ENCODE peak calls at places on chromosomes 13 and 19, in five cellular contexts. E is K562, Y is GM12878, K is H1, O is HepG2. W is an unnamed sample.

GRCh38 chr19:407501-408440 is 1.2 kb downstream of the C2CD4C start:
- DNase-seq in K (no peak), E (no peak), O (no peak), Y (no peak), W (no peak)

GRCh38 chr13:46405457-46405856 is 18.4 kb upstream of the RUBCNL start:
- DNase-seq in O (no peak), E (peak), K (no peak), Y (no peak), W (no peak)

GRCh38 chr19:801030-801860 is 4.0 kb downstream of the PTBP1 start:
- DNase-seq in Y (no peak), K (no peak), O (no peak), E (no peak), W (peak)

GRCh38 chr13:24253520-24254150 is 55.7 kb upstream of the C1QTNF9 start:
- DNase-seq in K (no peak), Y (no peak), E (no peak), O (no peak), W (no peak)

GRCh38 chr13:88223958-88224357 is 552.8 kb downstream of the SLITRK5 start:
- DNase-seq in Y (no peak), E (no peak), O (no peak), K (no peak), W (no peak)

GRCh38 chr13:30872195-30872594 is 33.9 kb upstream of the MEDAG start:
- DNase-seq in E (no peak), Y (no peak), O (no peak), K (no peak), W (no peak)

GRCh38 chr13:107421951-107422350 is 793.4 kb downstream of the LIG4 start:
- DNase-seq in K (no peak), O (no peak), Y (no peak), E (no peak), W (no peak)

GRCh38 chr13:83065136-83065535 is 817.1 kb downstream of the SLITRK1 start:
- DNase-seq in K (no peak), O (no peak), Y (no peak), E (no peak), W (no peak)

GRCh38 chr13:24038405-24038804 is 122.1 kb upstream of the SPATA13 start:
- DNase-seq in K (no peak), O (no peak), E (no peak), Y (no peak), W (no peak)

GRCh38 chr13:29573190-29573589 is 22.3 kb downstream of the SLC7A1 start:
- DNase-seq in O (no peak), Y (no peak), K (no peak), E (no peak), W (no peak)

GRCh38 chr13:45989607-45990006 is 62.9 kb downstream of the ZC3H13 start:
- DNase-seq in K (no peak), Y (no peak), E (no peak), O (no peak), W (no peak)

GRCh38 chr19:1173160-1173844 is 766 bp downstream of the SBNO2 start:
- DNase-seq in K (no peak), E (peak), Y (no peak), O (no peak), W (no peak)

GRCh38 chr19:2474232-2475017 is 1.5 kb upstream of the GADD45B start:
- DNase-seq in Y (no peak), O (peak), E (peak), K (no peak), W (peak)

GRCh38 chr13:110238795-110239194 is 68.2 kb downstream of the COL4A1 start:
- DNase-seq in E (no peak), Y (no peak), K (no peak), O (no peak), W (no peak)

GRCh38 chr19:35811317-35812219 is 1.1 kb downstream of the PRODH2 start:
- DNase-seq in O (no peak), E (no peak), Y (no peak), K (no peak), W (no peak)

GRCh38 chr13:32381539-32381938 is 46.4 kb downstream of the N4BP2L1 start:
- DNase-seq in K (peak), O (peak), Y (no peak), E (peak), W (peak)

GRCh38 chr13:107650081-107650701 is 565.1 kb downstream of the LIG4 start:
- DNase-seq in E (peak), O (peak), K (peak), Y (no peak), W (peak)

GRCh38 chr19:16791942-16792341 is 37.3 kb upstream of the SIN3B start:
- DNase-seq in O (no peak), K (no peak), Y (no peak), E (no peak), W (no peak)

GRCh38 chr19:46461537-46461936 is 9.8 kb downstream of the PNMA8A start:
- DNase-seq in K (no peak), E (no peak), Y (no peak), O (no peak), W (no peak)

GRCh38 chr13:30725331-30726085 is 9.8 kb upstream of the ALOX5AP start:
- DNase-seq in Y (no peak), O (no peak), E (no peak), K (no peak), W (no peak)

GRCh38 chr13:93029536-93029935 is 197.1 kb upstream of the GPC6 start:
- DNase-seq in Y (no peak), O (no peak), E (no peak), K (no peak), W (no peak)

GRCh38 chr19:48461982-48462655 is 6.7 kb downstream of the KCNJ14 start:
- DNase-seq in K (peak), Y (no peak), O (no peak), E (peak), W (peak)

GRCh38 chr13:21478881-21479808 is 20.0 kb upstream of the ZDHHC20 start:
- DNase-seq in Y (no peak), E (peak), K (no peak), O (peak), W (peak)

GRCh38 chr13:82011355-82011754 is 1670.4 kb upstream of the SPRY2 start:
- DNase-seq in Y (no peak), E (no peak), K (no peak), O (no peak), W (peak)

GRCh38 chr13:51645154-51645650 is 60.9 kb downstream of the WDFY2 start:
- DNase-seq in Y (no peak), E (no peak), O (no peak), K (no peak), W (peak)

GRCh38 chr13:99335603-99336002 is 28.4 kb upstream of the GPR183 start:
- DNase-seq in K (no peak), Y (peak), E (no peak), O (no peak), W (peak)

GRCh38 chr13:76293751-76294150 is 592.5 kb downstream of the KCTD12 start:
- DNase-seq in Y (no peak), K (no peak), E (no peak), O (no peak), W (no peak)

GRCh38 chr13:36848228-36848982 is 29.4 kb downstream of the RFXAP start:
- DNase-seq in Y (no peak), K (no peak), E (peak), O (no peak), W (peak)

GRCh38 chr13:75637101-75637774 is 1.1 kb downstream of the LMO7 start:
- DNase-seq in Y (no peak), K (no peak), E (no peak), O (no peak), W (peak)

GRCh38 chr19:49463960-49464740 is 9.9 kb upstream of the FLT3LG start:
- DNase-seq in E (no peak), O (no peak), K (no peak), Y (no peak), W (no peak)

GRCh38 chr13:20477394-20477793 is 48.3 kb downstream of the CRYL1 start:
- DNase-seq in Y (no peak), O (no peak), E (no peak), K (no peak), W (no peak)

GRCh38 chr13:20473139-20473538 is 52.5 kb downstream of the CRYL1 start:
- DNase-seq in E (no peak), Y (no peak), O (no peak), K (no peak), W (no peak)

GRCh38 chr13:20474515-20474914 is 51.1 kb downstream of the CRYL1 start:
- DNase-seq in E (no peak), K (no peak), O (no peak), Y (no peak), W (no peak)

GRCh38 chr13:20473888-20474287 is 51.8 kb downstream of the CRYL1 start:
- DNase-seq in Y (no peak), K (no peak), E (no peak), O (no peak), W (no peak)

GRCh38 chr13:20475927-20476691 is 49.5 kb downstream of the CRYL1 start:
- DNase-seq in Y (peak), O (no peak), E (no peak), K (no peak), W (peak)
- TF ChIP-seq POLR2AphosphoS5 in Y (no peak), O (no peak), E (no peak), K (no peak), W (no peak)

GRCh38 chr13:112942689-112943308 is 26.2 kb upstream of the MCF2L start:
- DNase-seq in K (peak), E (peak), Y (peak), O (peak), W (peak)
- H3K4me3 ChIP-seq in K (peak), E (no peak), Y (peak), O (peak), W (peak)

GRCh38 chr19:41217741-41218140 is 1.3 kb upstream of the AXL start:
- DNase-seq in Y (no peak), K (no peak), E (no peak), O (no peak), W (no peak)

GRCh38 chr19:41221514-41222205 is 2.6 kb downstream of the AXL start:
- DNase-seq in K (no peak), E (no peak), Y (no peak), O (no peak), W (no peak)

GRCh38 chr19:41219924-41220567 is 1.0 kb downstream of the AXL start:
- DNase-seq in O (no peak), K (no peak), Y (no peak), E (peak), W (peak)

GRCh38 chr19:41218249-41218614 is 791 bp upstream of the AXL start:
- DNase-seq in Y (no peak), O (no peak), E (no peak), K (no peak), W (no peak)

GRCh38 chr19:41218615-41219507 is at the start of gene AXL:
- DNase-seq in Y (no peak), K (peak), O (peak), E (no peak), W (peak)
- TF ChIP-seq CREB1 in Y (no peak), K (peak), O (peak), E (no peak), W (peak)

GRCh38 chr13:101205408-101205807 is 210.9 kb downstream of the NALCN start:
- DNase-seq in Y (no peak), E (no peak), K (no peak), O (no peak), W (no peak)

GRCh38 chr13:101210774-101211173 is 205.5 kb downstream of the NALCN start:
- DNase-seq in O (no peak), E (no peak), K (no peak), Y (no peak), W (no peak)

GRCh38 chr13:101209206-101209893 is 207.0 kb downstream of the NALCN start:
- DNase-seq in O (no peak), K (no peak), Y (no peak), E (no peak), W (no peak)

GRCh38 chr13:101217086-101217485 is 199.2 kb downstream of the NALCN start:
- DNase-seq in K (no peak), O (no peak), E (no peak), Y (no peak), W (no peak)

DNA sequence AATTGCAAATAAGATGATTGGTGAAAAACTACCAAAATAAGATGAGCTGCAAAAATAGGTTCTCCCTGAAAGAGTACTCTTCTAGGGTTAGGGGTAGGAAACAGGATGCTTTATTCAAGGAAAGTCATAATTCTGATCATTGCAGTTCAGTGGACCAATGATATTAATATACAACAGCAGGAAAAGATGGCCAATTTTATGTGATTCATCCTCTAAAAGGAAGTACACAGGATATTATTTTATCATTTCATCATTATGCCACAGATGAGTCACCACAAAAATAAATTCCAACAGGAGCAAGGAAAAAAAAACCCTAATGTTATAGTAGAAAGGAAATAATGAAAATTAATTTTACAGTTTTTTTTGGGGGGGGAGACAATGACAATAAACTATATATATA is 205.0 kb downstream of the NALCN start:
- DNase-seq in E (no peak), O (no peak), Y (no peak), K (no peak), W (no peak)
- TF ChIP-seq POLR2AphosphoS5 in E (no peak), O (no peak), Y (no peak), K (no peak), W (no peak)

DNA sequence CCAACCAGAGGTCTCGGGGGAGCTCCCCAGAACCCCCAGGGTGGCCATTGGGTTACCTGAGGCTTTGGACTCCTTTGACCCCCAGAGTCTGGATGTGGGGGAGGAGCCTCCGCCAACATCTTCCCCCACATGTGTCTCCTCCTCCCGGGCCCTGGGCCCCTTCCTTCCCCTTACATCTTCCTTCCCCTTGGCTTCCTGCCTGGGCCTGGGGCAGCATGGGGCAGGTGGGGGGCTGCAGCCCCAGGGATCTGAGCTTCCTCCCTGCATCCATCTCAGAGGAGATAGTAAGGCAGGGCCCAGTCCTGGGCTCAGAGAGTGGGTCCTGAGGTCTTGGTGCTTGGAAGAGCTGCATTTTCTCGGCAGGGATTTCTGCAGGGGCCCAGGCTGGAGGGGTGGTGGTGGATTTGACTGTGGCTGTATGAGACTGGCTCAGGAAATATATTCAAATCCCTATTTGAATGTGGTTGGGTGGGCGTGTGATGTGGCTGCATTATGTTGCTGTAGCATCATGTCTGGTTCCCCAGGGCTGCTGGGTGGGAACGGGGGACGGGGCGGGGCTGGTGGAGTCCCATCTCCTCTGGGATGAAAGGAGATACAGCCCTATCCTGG is 919 bp downstream of the VAV1 start:
- DNase-seq in K (no peak), Y (peak), E (peak), O (no peak), W (peak)
- H3K4me3 ChIP-seq in K (no peak), Y (peak), E (peak), O (no peak), W (no peak)

GRCh38 chr13:67100723-67101122 is 129.4 kb downstream of the PCDH9 start:
- DNase-seq in E (no peak), Y (no peak), K (no peak), O (no peak), W (peak)
- TF ChIP-seq CREB1 in E (no peak), Y (no peak), K (no peak), O (no peak), W (no peak)